ENCODE peak calls at places on chromosomes 3 and 15, in four cellular contexts. One of them, this sample, is unnamed.

GRCh38 chr3:18046131-18046530 is 303.7 kb upstream of the TBC1D5 start:
- DNase-seq in right atrium auricular region: no peak
- DNase-seq in left ventricle myocardium inferior: no peak
- DNase-seq in breast epithelium: no peak
- DNase-seq in this sample: no peak

GRCh38 chr15:67564590-67565345 is 22.3 kb downstream of the MAP2K5 start:
- DNase-seq in right atrium auricular region: no peak
- DNase-seq in left ventricle myocardium inferior: no peak
- DNase-seq in breast epithelium: no peak
- DNase-seq in this sample: no peak

GRCh38 chr15:62549345-62549970 is 384.4 kb upstream of the C2CD4B start:
- DNase-seq in right atrium auricular region: no peak
- DNase-seq in breast epithelium: no peak
- DNase-seq in left ventricle myocardium inferior: no peak
- DNase-seq in this sample: no peak

GRCh38 chr15:100768501-100768931 is 111.1 kb upstream of the ALDH1A3 start:
- DNase-seq in breast epithelium: no peak
- DNase-seq in left ventricle myocardium inferior: no peak
- DNase-seq in right atrium auricular region: peak
- DNase-seq in this sample: no peak

GRCh38 chr3:120495809-120496208 is 45.0 kb upstream of the FSTL1 start:
- DNase-seq in left ventricle myocardium inferior: no peak
- DNase-seq in breast epithelium: no peak
- DNase-seq in right atrium auricular region: no peak
- DNase-seq in this sample: no peak

GRCh38 chr3:151327571-151328198 is 1.7 kb downstream of the P2RY13 start:
- DNase-seq in right atrium auricular region: no peak
- DNase-seq in breast epithelium: no peak
- DNase-seq in left ventricle myocardium inferior: no peak
- DNase-seq in this sample: no peak

GRCh38 chr15:85379403-85380131 is 836 bp upstream of the AKAP13 start:
- DNase-seq in left ventricle myocardium inferior: no peak
- DNase-seq in breast epithelium: no peak
- DNase-seq in right atrium auricular region: no peak
- DNase-seq in this sample: no peak

GRCh38 chr15:29021901-29022300 is 136.1 kb downstream of the APBA2 start:
- DNase-seq in breast epithelium: no peak
- DNase-seq in left ventricle myocardium inferior: no peak
- DNase-seq in right atrium auricular region: no peak
- DNase-seq in this sample: no peak

GRCh38 chr15:43274136-43274535 is 7.4 kb upstream of the TGM5 start:
- DNase-seq in right atrium auricular region: peak
- DNase-seq in left ventricle myocardium inferior: peak
- DNase-seq in breast epithelium: peak
- DNase-seq in this sample: no peak

GRCh38 chr3:117455782-117456181 is 746.2 kb downstream of the TUSC7 start:
- DNase-seq in right atrium auricular region: no peak
- DNase-seq in breast epithelium: no peak
- DNase-seq in left ventricle myocardium inferior: no peak
- DNase-seq in this sample: no peak

GRCh38 chr3:17456036-17456435 is 286.4 kb downstream of the TBC1D5 start:
- DNase-seq in left ventricle myocardium inferior: no peak
- DNase-seq in right atrium auricular region: no peak
- DNase-seq in breast epithelium: no peak
- DNase-seq in this sample: no peak

GRCh38 chr3:76410762-76411281 is 625.5 kb upstream of the ZNF717 start:
- DNase-seq in left ventricle myocardium inferior: no peak
- DNase-seq in right atrium auricular region: no peak
- DNase-seq in breast epithelium: no peak
- DNase-seq in this sample: no peak

GRCh38 chr3:139935071-139935865 is at the start of gene CLSTN2:
- DNase-seq in left ventricle myocardium inferior: peak
- DNase-seq in right atrium auricular region: peak
- DNase-seq in breast epithelium: no peak
- DNase-seq in this sample: peak

GRCh38 chr3:101179637-101180036 is 140.7 kb downstream of the IMPG2 start:
- DNase-seq in breast epithelium: no peak
- DNase-seq in right atrium auricular region: no peak
- DNase-seq in left ventricle myocardium inferior: no peak
- DNase-seq in this sample: no peak

GRCh38 chr15:98914626-98915025 is 93.0 kb downstream of the PGPEP1L start:
- DNase-seq in left ventricle myocardium inferior: no peak
- DNase-seq in right atrium auricular region: no peak
- DNase-seq in breast epithelium: no peak
- DNase-seq in this sample: no peak

GRCh38 chr3:61562042-61562809 is 855 bp downstream of the PTPRG start:
- DNase-seq in left ventricle myocardium inferior: peak
- DNase-seq in breast epithelium: no peak
- DNase-seq in right atrium auricular region: no peak
- DNase-seq in this sample: no peak

GRCh38 chr3:86175051-86175536 is 815.9 kb downstream of the VGLL3 start:
- DNase-seq in right atrium auricular region: no peak
- DNase-seq in breast epithelium: no peak
- DNase-seq in left ventricle myocardium inferior: no peak
- DNase-seq in this sample: no peak

GRCh38 chr15:75063338-75063737 is 39.9 kb downstream of the PPCDC start:
- DNase-seq in left ventricle myocardium inferior: no peak
- DNase-seq in breast epithelium: no peak
- DNase-seq in right atrium auricular region: peak
- DNase-seq in this sample: no peak

GRCh38 chr3:89227218-89227617 is 119.8 kb downstream of the EPHA3 start:
- DNase-seq in left ventricle myocardium inferior: no peak
- DNase-seq in breast epithelium: no peak
- DNase-seq in right atrium auricular region: no peak
- DNase-seq in this sample: no peak

GRCh38 chr15:95853350-95853749 is 477.1 kb upstream of the NR2F2 start:
- DNase-seq in left ventricle myocardium inferior: no peak
- DNase-seq in breast epithelium: no peak
- DNase-seq in right atrium auricular region: no peak
- DNase-seq in this sample: no peak

GRCh38 chr15:60396964-60397771 is 618 bp downstream of the ANXA2 start:
- DNase-seq in breast epithelium: peak
- DNase-seq in right atrium auricular region: peak
- DNase-seq in left ventricle myocardium inferior: peak
- DNase-seq in this sample: no peak

GRCh38 chr3:138360272-138361192 is 12.2 kb downstream of the MRAS start:
- DNase-seq in right atrium auricular region: peak
- DNase-seq in breast epithelium: no peak
- DNase-seq in left ventricle myocardium inferior: peak
- DNase-seq in this sample: no peak

GRCh38 chr3:67739851-67740250 is 85.4 kb upstream of the SUCLG2 start:
- DNase-seq in right atrium auricular region: no peak
- DNase-seq in left ventricle myocardium inferior: no peak
- DNase-seq in breast epithelium: no peak
- DNase-seq in this sample: no peak

GRCh38 chr15:78065973-78066946 is 11.3 kb downstream of the TBC1D2B start:
- DNase-seq in breast epithelium: no peak
- DNase-seq in right atrium auricular region: no peak
- DNase-seq in left ventricle myocardium inferior: no peak
- DNase-seq in this sample: no peak
- H3K4me3 ChIP-seq in breast epithelium: peak
- H3K4me3 ChIP-seq in right atrium auricular region: no peak
- H3K4me3 ChIP-seq in left ventricle myocardium inferior: no peak
- H3K4me3 ChIP-seq in this sample: no peak

GRCh38 chr3:141229132-141229531 is 2.5 kb upstream of the PXYLP1 start:
- DNase-seq in breast epithelium: no peak
- DNase-seq in right atrium auricular region: no peak
- DNase-seq in left ventricle myocardium inferior: no peak
- DNase-seq in this sample: no peak

GRCh38 chr3:141225939-141226338 is 5.7 kb upstream of the PXYLP1 start:
- DNase-seq in breast epithelium: no peak
- DNase-seq in right atrium auricular region: no peak
- DNase-seq in left ventricle myocardium inferior: no peak
- DNase-seq in this sample: no peak

GRCh38 chr3:141227752-141228151 is 3.9 kb upstream of the PXYLP1 start:
- DNase-seq in breast epithelium: no peak
- DNase-seq in right atrium auricular region: no peak
- DNase-seq in left ventricle myocardium inferior: no peak
- DNase-seq in this sample: no peak

GRCh38 chr3:141230293-141230692 is 1.3 kb upstream of the PXYLP1 start:
- DNase-seq in right atrium auricular region: no peak
- DNase-seq in breast epithelium: no peak
- DNase-seq in left ventricle myocardium inferior: no peak
- DNase-seq in this sample: no peak

GRCh38 chr3:141228385-141228784 is 3.2 kb upstream of the PXYLP1 start:
- DNase-seq in breast epithelium: no peak
- DNase-seq in right atrium auricular region: no peak
- DNase-seq in left ventricle myocardium inferior: no peak
- DNase-seq in this sample: no peak
- TF ChIP-seq CTCF in breast epithelium: no peak
- TF ChIP-seq CTCF in right atrium auricular region: no peak
- TF ChIP-seq CTCF in left ventricle myocardium inferior: no peak
- TF ChIP-seq CTCF in this sample: no peak

DNA sequence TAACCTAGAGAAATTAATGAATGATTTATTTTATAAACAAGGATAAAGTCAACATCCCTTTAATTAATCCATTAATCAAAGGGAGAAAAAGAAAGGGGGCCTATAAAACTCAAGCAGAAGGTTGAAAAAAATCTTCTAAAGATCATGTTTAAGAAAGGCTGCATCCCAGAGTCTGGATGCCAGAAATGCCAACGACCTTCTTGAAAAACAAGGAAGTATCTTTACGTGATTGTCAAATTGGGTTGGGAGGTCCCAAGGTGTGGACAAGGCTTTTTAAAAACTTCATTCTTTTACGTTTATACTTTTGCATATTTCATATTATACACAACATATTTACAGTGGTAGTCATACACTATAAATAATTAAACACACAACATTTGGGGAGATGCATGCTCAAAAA is 1.6 kb downstream of the GOLGB1 start:
- DNase-seq in left ventricle myocardium inferior: no peak
- DNase-seq in breast epithelium: no peak
- DNase-seq in right atrium auricular region: no peak
- DNase-seq in this sample: no peak
- H3K27ac ChIP-seq in left ventricle myocardium inferior: peak
- H3K27ac ChIP-seq in breast epithelium: peak
- H3K27ac ChIP-seq in right atrium auricular region: no peak
- H3K27ac ChIP-seq in this sample: no peak

GRCh38 chr3:9420850-9421549 is 23.6 kb downstream of the SETD5 start:
- DNase-seq in breast epithelium: no peak
- DNase-seq in left ventricle myocardium inferior: no peak
- DNase-seq in right atrium auricular region: no peak
- DNase-seq in this sample: no peak

GRCh38 chr3:9428411-9428810 is 31.0 kb downstream of the SETD5 start:
- DNase-seq in right atrium auricular region: no peak
- DNase-seq in left ventricle myocardium inferior: no peak
- DNase-seq in breast epithelium: no peak
- DNase-seq in this sample: no peak

DNA sequence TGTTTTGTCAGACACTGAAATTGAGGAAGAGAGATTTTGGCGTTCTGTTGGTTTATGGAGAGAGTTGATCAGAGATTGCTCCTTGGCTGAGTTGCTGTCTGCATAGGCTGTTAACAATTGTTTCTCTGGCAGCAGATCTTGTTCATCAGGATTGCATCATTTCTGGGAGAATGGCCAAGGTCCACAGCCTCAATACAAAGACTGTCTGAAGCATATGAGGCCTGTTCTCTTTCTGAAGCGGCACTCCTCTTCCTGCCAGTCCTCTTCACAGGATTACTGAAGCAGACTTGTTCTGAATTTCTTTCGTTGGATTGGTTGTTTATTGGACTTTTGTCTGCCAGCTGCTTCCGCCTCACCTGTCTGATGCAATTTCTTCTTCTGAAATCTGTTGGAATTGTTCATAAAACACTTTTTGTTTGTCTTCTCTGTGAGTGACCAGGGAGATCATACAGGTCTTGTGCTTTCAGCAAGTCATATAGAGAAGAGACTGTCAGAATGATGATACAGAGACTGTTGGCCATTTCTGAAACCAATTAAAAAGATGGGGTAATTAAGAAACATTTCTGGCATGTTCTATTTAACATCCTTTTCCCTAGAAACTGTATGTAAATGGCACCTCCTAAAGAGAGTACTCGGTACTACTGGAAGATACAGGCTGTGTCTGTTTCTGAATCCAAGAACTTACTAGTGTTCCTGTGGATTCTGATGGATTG is 25.5 kb downstream of the SETD5 start:
- DNase-seq in left ventricle myocardium inferior: peak
- DNase-seq in breast epithelium: peak
- DNase-seq in right atrium auricular region: peak
- DNase-seq in this sample: peak
- H3K4me3 ChIP-seq in left ventricle myocardium inferior: peak
- H3K4me3 ChIP-seq in breast epithelium: no peak
- H3K4me3 ChIP-seq in right atrium auricular region: no peak
- H3K4me3 ChIP-seq in this sample: peak

GRCh38 chr3:12454076-12454807 is 30.0 kb upstream of the TSEN2 start:
- DNase-seq in left ventricle myocardium inferior: no peak
- DNase-seq in breast epithelium: no peak
- DNase-seq in right atrium auricular region: no peak
- DNase-seq in this sample: no peak
- TF ChIP-seq CTCF in left ventricle myocardium inferior: no peak
- TF ChIP-seq CTCF in breast epithelium: no peak
- TF ChIP-seq CTCF in right atrium auricular region: no peak
- TF ChIP-seq CTCF in this sample: no peak